ENCODE peak calls at places on chromosome 2, in four cellular contexts. A, N, V and B are unnamed samples.
A peak's percentile ranks its signal among the peaks of the same experiment; 100 is the strongest.

GRCh38 chr2:237726401-237726830 is 72.2 kb upstream of the RBM44 start:
- DNase-seq in N (no peak), A (peak; percentile 65), V (no peak), B (no peak)

GRCh38 chr2:236754234-236754924 is 184.8 kb downstream of the ACKR3 start:
- DNase-seq in N (no peak), V (no peak), A (no peak), B (no peak)

GRCh38 chr2:171824086-171824485 is 70.0 kb downstream of the SLC25A12 start:
- DNase-seq in A (no peak), V (no peak), N (no peak), B (no peak)

GRCh38 chr2:162826901-162827300 is 11.7 kb downstream of the KCNH7 start:
- DNase-seq in A (no peak), N (no peak), V (no peak), B (no peak)

GRCh38 chr2:150482111-150482510 is 5.4 kb downstream of the RND3 start:
- DNase-seq in N (peak; percentile 30), A (no peak), V (no peak), B (no peak)

GRCh38 chr2:104164721-104165252 is 689.1 kb upstream of the POU3F3 start:
- DNase-seq in V (no peak), A (no peak), N (no peak), B (peak; percentile 69)

GRCh38 chr2:96117701-96118588 is 1.6 kb upstream of the ADRA2B start:
- DNase-seq in A (peak; percentile 66), N (no peak), V (peak; percentile 66), B (no peak)

GRCh38 chr2:66839551-66840320 is 404.8 kb downstream of the MEIS1 start:
- DNase-seq in V (no peak), N (peak; percentile 71), A (no peak), B (no peak)

GRCh38 chr2:55581875-55582547 is 35.4 kb downstream of the PPP4R3B start:
- DNase-seq in N (no peak), V (no peak), A (no peak), B (no peak)

GRCh38 chr2:69764286-69765058 is 22.5 kb downstream of the ANXA4 start:
- DNase-seq in V (no peak), A (no peak), N (no peak), B (no peak)

GRCh38 chr2:134244091-134244490 is 9.8 kb upstream of the MGAT5 start:
- DNase-seq in A (no peak), V (no peak), N (no peak), B (no peak)

GRCh38 chr2:85585781-85586105 is 1.5 kb downstream of the VAMP5 start:
- DNase-seq in A (no peak), V (no peak), N (no peak), B (no peak)

GRCh38 chr2:130922417-130922816 is 85.7 kb downstream of the ARHGEF4 start:
- DNase-seq in V (no peak), N (no peak), A (no peak), B (no peak)

GRCh38 chr2:238141541-238142318 is 3.3 kb downstream of the KLHL30 start:
- DNase-seq in A (no peak), V (peak; percentile 50), N (peak; percentile 42), B (no peak)

GRCh38 chr2:33412920-33413319 is 63.5 kb upstream of the RASGRP3 start:
- DNase-seq in V (no peak), A (peak; percentile 18), N (no peak), B (no peak)

GRCh38 chr2:171957061-171957460 is 34.8 kb downstream of the HAT1 start:
- DNase-seq in A (no peak), N (no peak), V (peak; percentile 63), B (no peak)

GRCh38 chr2:17584689-17585088 is 44.2 kb downstream of the VSNL1 start:
- DNase-seq in V (no peak), A (no peak), N (no peak), B (no peak)

GRCh38 chr2:236941551-236941950 is 144.1 kb upstream of the COPS8 start:
- DNase-seq in A (no peak), N (no peak), V (no peak), B (no peak)

GRCh38 chr2:209868595-209868994 is 97.0 kb downstream of the UNC80 start:
- DNase-seq in A (no peak), V (no peak), N (no peak), B (no peak)

GRCh38 chr2:18762667-18763066 is 173.3 kb upstream of the NT5C1B start:
- DNase-seq in V (no peak), A (no peak), N (no peak), B (no peak)

GRCh38 chr2:37011126-37011525 is 44.8 kb upstream of the STRN start:
- DNase-seq in V (peak; percentile 66), N (no peak), A (no peak), B (no peak)

GRCh38 chr2:178197791-178198190 is 3.5 kb downstream of the OSBPL6 start:
- DNase-seq in V (no peak), N (no peak), A (no peak), B (no peak)

GRCh38 chr2:63619328-63619727 is 30.6 kb downstream of the MDH1 start:
- DNase-seq in V (no peak), N (no peak), A (no peak), B (no peak)

GRCh38 chr2:24359701-24360049 is 661 bp downstream of the ITSN2 start:
- DNase-seq in N (no peak), A (no peak), V (peak; percentile 77), B (no peak)

DNA sequence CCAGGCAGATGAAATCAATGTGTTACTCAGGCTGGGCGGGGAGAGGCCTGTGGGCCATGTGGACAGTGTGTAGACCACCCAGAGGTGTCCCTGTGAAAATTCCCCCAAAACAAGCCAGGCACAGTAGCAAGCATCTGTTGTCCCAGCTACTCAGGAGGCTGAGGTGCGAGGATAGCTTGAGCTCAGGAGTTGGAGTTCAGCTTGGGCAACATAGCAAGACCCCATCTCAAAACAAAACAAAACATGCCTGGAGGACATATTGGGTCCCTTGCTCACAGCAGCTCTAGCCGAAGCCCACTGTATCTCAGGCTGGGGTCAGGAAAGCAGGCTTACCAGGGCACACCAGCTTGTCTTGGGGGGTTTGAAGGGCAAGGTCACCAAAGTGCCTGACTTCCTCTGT is 4.3 kb upstream of the PTMA start:
- DNase-seq in V (no peak), A (no peak), N (no peak), B (no peak)
- H3K4me1 ChIP-seq in V (peaks cover 19% of the 10 kb centered on the region), A (no peaks in the 10 kb centered on the region), N (peaks cover 19% of the 10 kb centered on the region), B (no peaks in the 10 kb centered on the region)

GRCh38 chr2:149023091-149023490 is 15.4 kb upstream of the LYPD6B start:
- DNase-seq in A (no peak), V (no peak), N (no peak), B (no peak)

GRCh38 chr2:149019768-149020167 is 18.7 kb upstream of the LYPD6B start:
- DNase-seq in N (no peak), V (peak; percentile 77), A (no peak), B (no peak)

GRCh38 chr2:149020432-149020851 is 18.1 kb upstream of the LYPD6B start:
- DNase-seq in V (peak; percentile 47), N (no peak), A (no peak), B (no peak)

GRCh38 chr2:149021761-149022160 is 16.7 kb upstream of the LYPD6B start:
- DNase-seq in A (no peak), V (peak; percentile 72), N (no peak), B (no peak)

GRCh38 chr2:149021271-149021719 is 17.2 kb upstream of the LYPD6B start:
- DNase-seq in A (no peak), V (peak; percentile 84), N (no peak), B (no peak)
- H3K4me3 ChIP-seq in A (no peak overlapping the region), V (peak overlapping the region; percentile 34), N (no peak overlapping the region), B (no peak overlapping the region)

GRCh38 chr2:174333502-174334277 is 1.1 kb upstream of the SP9 start:
- DNase-seq in N (no peak), V (no peak), A (no peak), B (peak; percentile 76)

GRCh38 chr2:174335605-174336402 is 1.1 kb downstream of the SP9 start:
- DNase-seq in N (no peak), V (no peak), A (peak; percentile 72), B (peak; percentile 89)

GRCh38 chr2:174336403-174337336 is 1.9 kb downstream of the SP9 start:
- DNase-seq in V (peak; percentile 71), A (peak; percentile 79), N (no peak), B (peak; percentile 89)

GRCh38 chr2:174334278-174334715 is 457 bp upstream of the SP9 start:
- DNase-seq in A (no peak), N (no peak), V (no peak), B (peak; percentile 70)

GRCh38 chr2:174334781-174335604 is at the start of gene SP9:
- DNase-seq in A (peak; percentile 91), N (no peak), V (no peak), B (peak; percentile 94)
- H3K4me1 ChIP-seq in A (no peaks in the 10 kb centered on the region), N (peaks cover 11% of the 10 kb centered on the region), V (peaks cover 67% of the 10 kb centered on the region), B (peaks cover 9% of the 10 kb centered on the region)

DNA sequence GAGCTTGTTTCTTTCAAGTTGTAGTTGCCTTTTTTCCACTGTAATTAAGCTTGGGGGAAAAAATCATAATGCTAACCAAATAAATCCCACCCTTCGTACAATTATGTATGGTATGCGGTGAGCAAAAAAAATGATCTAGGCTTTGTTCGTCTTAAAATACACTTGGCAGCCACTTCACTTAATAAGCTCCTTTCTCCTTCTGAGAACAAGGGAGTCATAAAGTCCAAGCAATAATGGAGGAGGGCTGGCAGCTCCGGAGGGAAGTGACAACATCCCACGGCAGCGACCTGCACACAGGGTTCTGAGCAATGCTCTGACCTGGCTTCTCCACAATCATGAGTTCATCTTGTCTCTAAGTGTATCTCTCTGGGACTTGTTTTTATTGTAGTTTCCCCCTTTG is 91.2 kb upstream of the KLHL29 start:
- DNase-seq in V (no peak), N (no peak), A (no peak), B (no peak)
- H3K4me3 ChIP-seq in V (no peak overlapping the region), N (no peak overlapping the region), A (no peak overlapping the region), B (no peak overlapping the region)

GRCh38 chr2:233381013-233381995 is 27.0 kb downstream of the DGKD start:
- DNase-seq in N (no peak), V (no peak), A (no peak), B (no peak)

GRCh38 chr2:233385489-233386044 is 31.3 kb downstream of the DGKD start:
- DNase-seq in V (no peak), N (no peak), A (no peak), B (no peak)

GRCh38 chr2:233384811-233385488 is 30.7 kb downstream of the DGKD start:
- DNase-seq in N (peak; percentile 9), V (no peak), A (no peak), B (peak; percentile 47)

GRCh38 chr2:233386382-233387041 is 32.2 kb downstream of the DGKD start:
- DNase-seq in A (no peak), V (no peak), N (no peak), B (no peak)

DNA sequence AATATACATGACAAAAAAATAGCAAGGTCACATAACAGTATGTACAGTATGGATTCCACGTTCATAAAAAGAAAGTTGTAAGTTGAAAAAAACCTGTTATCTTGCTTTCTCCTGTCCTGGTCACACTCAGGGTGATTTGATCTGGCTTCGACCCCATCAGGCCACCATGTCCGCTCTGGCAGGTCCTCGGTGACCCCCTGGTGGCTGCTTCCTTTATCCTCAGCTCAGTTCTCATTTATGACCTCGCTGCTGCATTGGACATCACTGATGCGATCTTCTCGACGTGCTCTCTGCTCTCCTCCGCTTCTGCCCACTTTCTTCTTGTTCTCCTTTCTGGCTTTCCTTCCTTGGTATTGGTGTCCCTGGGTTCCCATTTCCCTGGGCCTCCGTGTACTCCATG is 29.7 kb downstream of the DGKD start:
- DNase-seq in V (peak; percentile 48), N (no peak), A (peak; percentile 55), B (peak; percentile 54)
- H3K4me1 ChIP-seq in V (peaks cover 32% of the 10 kb centered on the region), N (peaks cover 19% of the 10 kb centered on the region), A (peaks cover 20% of the 10 kb centered on the region), B (no peaks in the 10 kb centered on the region)

GRCh38 chr2:127063701-127064590 is 43.0 kb downstream of the BIN1 start:
- DNase-seq in N (no peak), V (no peak), A (no peak), B (no peak)
- H3K4me3 ChIP-seq in N (no peak overlapping the region), V (no peak overlapping the region), A (no peak overlapping the region), B (no peak overlapping the region)